ENCODE peak calls at places on chromosomes 1 and 21, in four cellular contexts. J is tibial nerve, C is esophagus muscularis mucosa, V is H1. Q is an unnamed sample.

GRCh38 chr1:155191904-155192303 is 15.8 kb downstream of the THBS3 start:
- DNase-seq in J (no peak), C (no peak), V (no peak), Q (no peak)

GRCh38 chr1:24018611-24019580 is 38.8 kb upstream of the SRSF10 start:
- DNase-seq in J (peak), C (peak), V (peak), Q (peak)

GRCh38 chr1:110185181-110185580 is 24.9 kb upstream of the KCNC4 start:
- DNase-seq in J (no peak), C (no peak), V (no peak), Q (no peak)

GRCh38 chr1:208807446-208808117 is 563.4 kb upstream of the PLXNA2 start:
- DNase-seq in J (no peak), C (no peak), V (no peak), Q (no peak)

GRCh38 chr1:177798614-177799013 is 171.2 kb downstream of the SEC16B start:
- DNase-seq in J (no peak), C (no peak), V (no peak), Q (no peak)

GRCh38 chr1:85438353-85438752 is 26.6 kb downstream of the DDAH1 start:
- DNase-seq in J (no peak), C (no peak), V (no peak), Q (no peak)

GRCh38 chr1:112626887-112627286 is 7.3 kb downstream of the CAPZA1 start:
- DNase-seq in J (no peak), C (no peak), V (no peak), Q (no peak)

GRCh38 chr1:85612704-85613361 is 32.3 kb downstream of the CCN1 start:
- DNase-seq in J (no peak), C (no peak), V (no peak), Q (no peak)

GRCh38 chr1:24055681-24056080 is 56.3 kb downstream of the MYOM3 start:
- DNase-seq in J (no peak), C (no peak), V (no peak), Q (no peak)

GRCh38 chr1:25435315-25436103 is 4.8 kb downstream of the MACO1 start:
- DNase-seq in J (no peak), C (no peak), V (no peak), Q (no peak)

GRCh38 chr21:17003763-17004373 is 509.0 kb upstream of the CXADR start:
- DNase-seq in J (no peak), C (no peak), V (no peak), Q (no peak)

GRCh38 chr1:239247299-239247698 is 139.1 kb upstream of the CHRM3 start:
- DNase-seq in J (no peak), C (no peak), V (no peak), Q (no peak)

GRCh38 chr1:232911027-232911599 is 39.3 kb upstream of the NTPCR start:
- DNase-seq in J (no peak), C (no peak), V (no peak), Q (no peak)

GRCh38 chr1:41500781-41501518 is 16.5 kb upstream of the EDN2 start:
- DNase-seq in J (no peak), C (no peak), V (no peak), Q (no peak)

GRCh38 chr1:31183927-31184554 is 55.6 kb downstream of the NKAIN1 start:
- DNase-seq in J (no peak), C (no peak), V (no peak), Q (no peak)

GRCh38 chr1:94125551-94126514 is 4.9 kb upstream of the ABCA4 start:
- DNase-seq in J (no peak), C (peak), V (no peak), Q (no peak)

GRCh38 chr1:201272838-201273237 is 10.5 kb upstream of the PKP1 start:
- DNase-seq in J (no peak), C (no peak), V (no peak), Q (no peak)

GRCh38 chr1:118291686-118292085 is 106.7 kb upstream of the SPAG17 start:
- DNase-seq in J (no peak), C (no peak), V (no peak), Q (no peak)

GRCh38 chr1:182783068-182783467 is 6.5 kb upstream of the NPL start:
- DNase-seq in J (no peak), C (no peak), V (no peak), Q (no peak)

GRCh38 chr1:152328801-152329391 is 3.9 kb upstream of the FLG start:
- DNase-seq in J (no peak), C (no peak), V (no peak), Q (no peak)

DNA sequence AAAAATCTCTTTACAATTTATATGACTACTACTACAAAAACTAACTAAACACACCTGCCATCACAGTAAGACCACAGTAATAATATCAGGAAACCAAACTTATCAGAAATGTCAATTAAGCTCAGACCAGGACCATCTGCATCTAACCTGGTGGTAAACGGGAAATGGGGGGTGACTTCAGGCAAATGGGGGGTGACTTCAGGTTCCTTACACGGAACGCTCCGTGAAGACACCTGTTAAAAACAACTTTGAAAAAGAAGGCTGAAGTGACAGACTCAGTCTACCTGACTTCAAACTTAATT is 15.8 kb downstream of the PRDM15 start:
- DNase-seq in J (no peak), C (no peak), V (no peak), Q (no peak)
- H3K4me3 ChIP-seq in J (no peak), C (no peak), V (no peak), Q (no peak)

DNA sequence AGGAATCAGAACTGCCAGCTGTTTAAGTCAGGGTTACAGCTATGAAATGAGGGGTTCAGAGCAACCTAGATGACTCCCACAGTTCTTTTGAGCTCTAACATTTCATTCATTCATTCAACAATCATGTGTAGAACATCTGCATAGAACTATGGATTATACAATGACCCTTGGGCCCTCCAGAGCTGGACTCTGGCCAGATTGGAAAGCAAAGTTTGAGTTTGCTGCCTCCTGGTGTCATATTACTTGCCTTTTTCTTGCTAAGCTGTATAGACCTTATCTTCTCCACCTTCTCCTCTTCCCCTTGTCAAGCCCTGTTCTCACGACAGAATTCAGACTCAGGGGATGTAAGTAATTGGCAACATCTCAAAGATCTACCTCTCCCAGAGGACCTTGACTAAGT is 4.0 kb downstream of the CASQ2 start:
- DNase-seq in J (no peak), C (peak), V (no peak), Q (no peak)
- TF ChIP-seq CTCF in J (peak), C (peak), V (peak), Q (no peak)

DNA sequence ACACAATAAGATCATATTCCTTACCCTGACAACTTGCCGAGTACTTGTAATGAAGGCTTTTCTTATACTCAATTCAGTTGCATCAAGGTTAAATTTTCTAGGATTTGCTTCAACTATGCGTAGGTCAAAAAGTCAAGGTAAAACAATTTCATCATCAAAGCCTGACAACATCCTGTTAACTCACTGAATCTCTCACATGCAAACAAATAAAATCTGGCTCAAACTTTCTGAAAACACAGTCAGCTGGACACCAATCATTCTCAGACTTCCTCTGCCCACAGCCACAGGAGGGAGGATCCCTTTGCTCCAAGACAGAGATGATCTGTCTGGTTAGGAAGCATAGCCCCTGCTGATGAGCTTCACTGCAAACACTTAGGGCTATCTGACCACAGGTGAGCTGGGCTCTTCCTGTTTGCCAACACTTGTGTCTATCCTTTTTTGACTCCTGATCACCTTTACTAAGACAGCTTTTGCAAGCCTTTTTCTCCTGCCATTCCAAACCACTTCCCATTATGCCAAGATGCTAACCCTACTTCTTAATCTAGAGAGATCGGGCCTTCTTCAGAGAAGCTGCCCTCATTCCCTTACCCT is 20.0 kb downstream of the STX6 start:
- DNase-seq in J (no peak), C (no peak), V (no peak), Q (no peak)
- TF ChIP-seq EP300 in J (no peak), C (no peak), V (no peak), Q (no peak)

DNA sequence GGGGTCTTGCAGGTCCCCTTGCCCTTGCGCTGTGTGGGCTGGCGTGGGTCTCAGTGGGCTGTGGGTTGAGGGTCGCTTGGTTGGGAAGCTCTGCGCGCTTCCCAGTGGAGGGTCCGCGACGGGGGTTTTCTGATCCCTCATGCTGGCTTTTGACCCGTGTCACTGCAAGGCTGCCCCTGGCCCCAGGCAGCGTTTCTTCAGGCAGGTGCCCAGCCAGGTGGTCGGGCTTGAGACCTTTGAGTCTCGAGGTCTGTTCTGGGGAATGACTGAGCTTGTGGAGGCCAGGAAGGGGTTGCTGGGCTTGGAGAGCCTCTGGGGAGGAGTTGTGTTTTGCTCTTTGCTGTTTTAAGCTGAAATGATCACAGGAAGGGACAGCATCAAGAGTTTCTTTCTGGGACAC is 5.3 kb downstream of the SKI start:
- DNase-seq in J (no peak), C (no peak), V (no peak), Q (no peak)
- H3K4me3 ChIP-seq in J (no peak), C (peak), V (no peak), Q (peak)

DNA sequence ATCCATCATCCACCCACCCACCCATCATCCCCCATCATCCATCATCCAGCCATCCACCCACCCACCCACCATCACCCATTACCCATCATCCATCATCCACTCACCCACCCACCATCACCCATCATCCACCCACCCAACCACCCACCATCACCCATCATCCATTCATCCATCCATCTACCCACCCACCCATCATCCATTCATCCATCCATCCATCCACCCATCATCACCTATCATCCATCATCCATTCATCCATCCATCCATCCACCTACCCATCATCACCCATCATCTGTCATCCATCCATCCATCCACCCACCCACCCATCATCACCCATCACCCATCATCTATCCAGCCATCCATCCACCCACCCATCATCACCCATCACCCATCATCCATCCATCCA is 81.5 kb downstream of the ADARB1 start:
- DNase-seq in J (no peak), C (no peak), V (no peak), Q (peak)
- TF ChIP-seq CTCF in J (no peak), C (no peak), V (no peak), Q (no peak)

DNA sequence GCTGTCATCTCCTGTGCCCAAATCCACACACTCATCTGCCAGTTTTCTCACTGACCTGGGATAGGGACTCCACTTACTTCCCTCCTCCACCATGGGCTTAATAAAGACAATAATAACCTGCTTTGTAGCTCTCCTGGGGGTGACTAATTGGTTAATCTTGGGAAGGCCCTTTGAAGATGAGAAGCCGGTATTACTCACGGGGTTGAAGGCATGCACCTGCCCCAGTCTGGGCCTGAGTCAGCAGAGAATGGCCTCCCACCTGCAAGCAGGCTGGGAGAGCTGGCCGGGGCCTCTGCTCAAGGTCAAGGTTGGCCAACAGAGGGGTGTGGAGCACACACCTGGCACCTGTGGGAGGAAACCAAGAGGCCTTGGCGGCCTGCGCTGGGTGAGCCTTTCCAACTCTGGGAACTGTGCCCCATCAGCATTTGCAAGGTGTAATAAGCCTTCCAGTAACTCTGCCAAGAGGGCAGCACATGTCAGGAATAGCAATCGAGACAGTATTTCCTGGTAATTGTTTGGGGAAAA is 49.1 kb downstream of the TOMM20 start:
- DNase-seq in J (no peak), C (no peak), V (no peak), Q (peak)
- TF ChIP-seq EP300 in J (no peak), C (no peak), V (no peak), Q (no peak)

GRCh38 chr1:183841550-183841949 is 36.6 kb downstream of the RGL1 start:
- DNase-seq in J (no peak), C (no peak), V (no peak), Q (no peak)
- H3K4me3 ChIP-seq in J (no peak), C (no peak), V (no peak), Q (no peak)